ENCODE peak calls at places on chromosome X, in five cellular contexts. One of them, this sample, is unnamed.

GRCh38 chrX:138771042-138771441 is 59.5 kb upstream of the FGF13 start:
- DNase-seq in activated T-helper 1 cell treated with anti-CD3 and anti-CD28 coated beads, Interleukin-2, amount 50 U/mL, for 16 hours: no peak
- DNase-seq in right cardiac atrium: no peak
- DNase-seq in ACHN: no peak
- DNase-seq in psoas muscle: no peak
- DNase-seq in this sample: no peak

GRCh38 chrX:48937065-48937907 is 18.5 kb upstream of the PIM2 start:
- DNase-seq in psoas muscle: peak
- DNase-seq in activated T-helper 1 cell treated with anti-CD3 and anti-CD28 coated beads, Interleukin-2, amount 50 U/mL, for 16 hours: peak
- DNase-seq in ACHN: no peak
- DNase-seq in right cardiac atrium: peak
- DNase-seq in this sample: no peak

GRCh38 chrX:97594825-97595224 is 711.1 kb downstream of the RPA4 start:
- DNase-seq in right cardiac atrium: no peak
- DNase-seq in activated T-helper 1 cell treated with anti-CD3 and anti-CD28 coated beads, Interleukin-2, amount 50 U/mL, for 16 hours: no peak
- DNase-seq in psoas muscle: no peak
- DNase-seq in ACHN: no peak
- DNase-seq in this sample: no peak

GRCh38 chrX:46941341-46941740 is 29.1 kb downstream of the JADE3 start:
- DNase-seq in psoas muscle: no peak
- DNase-seq in activated T-helper 1 cell treated with anti-CD3 and anti-CD28 coated beads, Interleukin-2, amount 50 U/mL, for 16 hours: no peak
- DNase-seq in right cardiac atrium: no peak
- DNase-seq in ACHN: no peak
- DNase-seq in this sample: no peak

GRCh38 chrX:49257846-49258748 is 6.4 kb downstream of the FOXP3 start:
- DNase-seq in ACHN: no peak
- DNase-seq in psoas muscle: no peak
- DNase-seq in right cardiac atrium: no peak
- DNase-seq in activated T-helper 1 cell treated with anti-CD3 and anti-CD28 coated beads, Interleukin-2, amount 50 U/mL, for 16 hours: no peak
- DNase-seq in this sample: no peak

GRCh38 chrX:79081895-79082512 is 62.5 kb upstream of the GPR174 start:
- DNase-seq in psoas muscle: no peak
- DNase-seq in right cardiac atrium: no peak
- DNase-seq in activated T-helper 1 cell treated with anti-CD3 and anti-CD28 coated beads, Interleukin-2, amount 50 U/mL, for 16 hours: no peak
- DNase-seq in ACHN: peak
- DNase-seq in this sample: peak

GRCh38 chrX:9997524-9997923 is 30.4 kb downstream of the CLDN34 start:
- DNase-seq in psoas muscle: no peak
- DNase-seq in activated T-helper 1 cell treated with anti-CD3 and anti-CD28 coated beads, Interleukin-2, amount 50 U/mL, for 16 hours: no peak
- DNase-seq in ACHN: no peak
- DNase-seq in right cardiac atrium: no peak
- DNase-seq in this sample: no peak

GRCh38 chrX:54415534-54416350 is 24.5 kb upstream of the TSR2 start:
- DNase-seq in activated T-helper 1 cell treated with anti-CD3 and anti-CD28 coated beads, Interleukin-2, amount 50 U/mL, for 16 hours: no peak
- DNase-seq in right cardiac atrium: no peak
- DNase-seq in psoas muscle: no peak
- DNase-seq in ACHN: no peak
- DNase-seq in this sample: no peak

GRCh38 chrX:109839694-109840358 is 106.8 kb upstream of the ACSL4 start:
- DNase-seq in ACHN: peak
- DNase-seq in activated T-helper 1 cell treated with anti-CD3 and anti-CD28 coated beads, Interleukin-2, amount 50 U/mL, for 16 hours: no peak
- DNase-seq in psoas muscle: peak
- DNase-seq in right cardiac atrium: peak
- DNase-seq in this sample: no peak

GRCh38 chrX:76920621-76921020 is 493.1 kb downstream of the MAGEE1 start:
- DNase-seq in activated T-helper 1 cell treated with anti-CD3 and anti-CD28 coated beads, Interleukin-2, amount 50 U/mL, for 16 hours: no peak
- DNase-seq in ACHN: no peak
- DNase-seq in right cardiac atrium: no peak
- DNase-seq in psoas muscle: no peak
- DNase-seq in this sample: no peak

GRCh38 chrX:40146471-40147398 is 49.0 kb upstream of the BCOR start:
- DNase-seq in psoas muscle: no peak
- DNase-seq in right cardiac atrium: peak
- DNase-seq in ACHN: peak
- DNase-seq in activated T-helper 1 cell treated with anti-CD3 and anti-CD28 coated beads, Interleukin-2, amount 50 U/mL, for 16 hours: no peak
- DNase-seq in this sample: no peak

GRCh38 chrX:131763674-131764073 is 219.8 kb downstream of the OR13H1 start:
- DNase-seq in right cardiac atrium: no peak
- DNase-seq in activated T-helper 1 cell treated with anti-CD3 and anti-CD28 coated beads, Interleukin-2, amount 50 U/mL, for 16 hours: no peak
- DNase-seq in psoas muscle: peak
- DNase-seq in ACHN: no peak
- DNase-seq in this sample: no peak

GRCh38 chrX:140949231-140949630 is 53.2 kb upstream of the SPANXB1 start:
- DNase-seq in psoas muscle: no peak
- DNase-seq in right cardiac atrium: no peak
- DNase-seq in ACHN: no peak
- DNase-seq in activated T-helper 1 cell treated with anti-CD3 and anti-CD28 coated beads, Interleukin-2, amount 50 U/mL, for 16 hours: no peak
- DNase-seq in this sample: no peak

GRCh38 chrX:96987228-96987627 is 103.5 kb downstream of the RPA4 start:
- DNase-seq in ACHN: no peak
- DNase-seq in right cardiac atrium: no peak
- DNase-seq in psoas muscle: no peak
- DNase-seq in activated T-helper 1 cell treated with anti-CD3 and anti-CD28 coated beads, Interleukin-2, amount 50 U/mL, for 16 hours: no peak
- DNase-seq in this sample: no peak

GRCh38 chrX:19758536-19758935 is 128.9 kb downstream of the SH3KBP1 start:
- DNase-seq in activated T-helper 1 cell treated with anti-CD3 and anti-CD28 coated beads, Interleukin-2, amount 50 U/mL, for 16 hours: no peak
- DNase-seq in right cardiac atrium: no peak
- DNase-seq in psoas muscle: no peak
- DNase-seq in ACHN: no peak
- DNase-seq in this sample: no peak

GRCh38 chrX:40127052-40127451 is 29.3 kb upstream of the BCOR start:
- DNase-seq in ACHN: no peak
- DNase-seq in psoas muscle: no peak
- DNase-seq in activated T-helper 1 cell treated with anti-CD3 and anti-CD28 coated beads, Interleukin-2, amount 50 U/mL, for 16 hours: no peak
- DNase-seq in right cardiac atrium: no peak
- DNase-seq in this sample: no peak

GRCh38 chrX:44843318-44843702 is 511 bp upstream of the DUSP21 start:
- DNase-seq in psoas muscle: no peak
- DNase-seq in right cardiac atrium: no peak
- DNase-seq in activated T-helper 1 cell treated with anti-CD3 and anti-CD28 coated beads, Interleukin-2, amount 50 U/mL, for 16 hours: no peak
- DNase-seq in ACHN: no peak
- DNase-seq in this sample: no peak

GRCh38 chrX:74232859-74233258 is 71.1 kb upstream of the ZCCHC13 start:
- DNase-seq in activated T-helper 1 cell treated with anti-CD3 and anti-CD28 coated beads, Interleukin-2, amount 50 U/mL, for 16 hours: no peak
- DNase-seq in psoas muscle: no peak
- DNase-seq in right cardiac atrium: no peak
- DNase-seq in ACHN: peak
- DNase-seq in this sample: peak

This sample was measured in endothelial cell of umbilical vein.